ENCODE peak calls at places on chromosomes 2 and 18, in ten cellular contexts. One of them, this sample, is unnamed.

GRCh38 chr2:146209842-146210275 is 1635.0 kb upstream of the ACVR2A start:
- DNase-seq in DND-41: no peak
- DNase-seq in CD4-positive, alpha-beta T cell: no peak
- DNase-seq in lower lobe of right lung: no peak
- DNase-seq in neural progenitor cell: no peak
- DNase-seq in cardiac fibroblast: no peak
- DNase-seq in adrenal gland: no peak
- DNase-seq in WTC11: no peak
- DNase-seq in coronary artery: no peak
- DNase-seq in epithelial cell of esophagus: no peak
- DNase-seq in this sample: no peak

GRCh38 chr2:235958221-235958620 is 210.0 kb downstream of the GBX2 start:
- DNase-seq in DND-41: no peak
- DNase-seq in CD4-positive, alpha-beta T cell: no peak
- DNase-seq in lower lobe of right lung: no peak
- DNase-seq in neural progenitor cell: no peak
- DNase-seq in cardiac fibroblast: no peak
- DNase-seq in adrenal gland: no peak
- DNase-seq in WTC11: no peak
- DNase-seq in coronary artery: no peak
- DNase-seq in epithelial cell of esophagus: no peak
- DNase-seq in this sample: no peak

GRCh38 chr2:240217431-240218301 is 77.2 kb upstream of the OTOS start:
- DNase-seq in DND-41: no peak
- DNase-seq in CD4-positive, alpha-beta T cell: no peak
- DNase-seq in lower lobe of right lung: no peak
- DNase-seq in neural progenitor cell: no peak
- DNase-seq in cardiac fibroblast: no peak
- DNase-seq in adrenal gland: peak
- DNase-seq in WTC11: peak
- DNase-seq in coronary artery: peak
- DNase-seq in epithelial cell of esophagus: no peak
- DNase-seq in this sample: peak

GRCh38 chr18:37566479-37567060 is 972 bp upstream of the CELF4 start:
- DNase-seq in DND-41: no peak
- DNase-seq in CD4-positive, alpha-beta T cell: no peak
- DNase-seq in lower lobe of right lung: no peak
- DNase-seq in neural progenitor cell: peak
- DNase-seq in cardiac fibroblast: no peak
- DNase-seq in adrenal gland: no peak
- DNase-seq in WTC11: no peak
- DNase-seq in coronary artery: no peak
- DNase-seq in epithelial cell of esophagus: peak
- DNase-seq in this sample: no peak

GRCh38 chr2:215136669-215137328 is 1.6 kb downstream of the ABCA12 start:
- DNase-seq in DND-41: peak
- DNase-seq in CD4-positive, alpha-beta T cell: no peak
- DNase-seq in lower lobe of right lung: no peak
- DNase-seq in neural progenitor cell: no peak
- DNase-seq in cardiac fibroblast: peak
- DNase-seq in adrenal gland: no peak
- DNase-seq in WTC11: no peak
- DNase-seq in coronary artery: no peak
- DNase-seq in epithelial cell of esophagus: peak
- DNase-seq in this sample: no peak

GRCh38 chr2:187994464-187995331 is 297.0 kb upstream of the GULP1 start:
- DNase-seq in DND-41: no peak
- DNase-seq in CD4-positive, alpha-beta T cell: no peak
- DNase-seq in lower lobe of right lung: no peak
- DNase-seq in neural progenitor cell: no peak
- DNase-seq in cardiac fibroblast: peak
- DNase-seq in adrenal gland: peak
- DNase-seq in WTC11: no peak
- DNase-seq in coronary artery: no peak
- DNase-seq in epithelial cell of esophagus: peak
- DNase-seq in this sample: no peak

GRCh38 chr2:190578158-190579057 is 43.9 kb upstream of the NEMP2 start:
- DNase-seq in DND-41: no peak
- DNase-seq in CD4-positive, alpha-beta T cell: no peak
- DNase-seq in lower lobe of right lung: no peak
- DNase-seq in neural progenitor cell: no peak
- DNase-seq in cardiac fibroblast: peak
- DNase-seq in adrenal gland: no peak
- DNase-seq in WTC11: no peak
- DNase-seq in coronary artery: no peak
- DNase-seq in epithelial cell of esophagus: peak
- DNase-seq in this sample: peak

GRCh38 chr2:192286093-192286701 is 91.5 kb upstream of the TMEFF2 start:
- DNase-seq in DND-41: no peak
- DNase-seq in CD4-positive, alpha-beta T cell: no peak
- DNase-seq in lower lobe of right lung: no peak
- DNase-seq in neural progenitor cell: peak
- DNase-seq in cardiac fibroblast: peak
- DNase-seq in adrenal gland: no peak
- DNase-seq in WTC11: no peak
- DNase-seq in coronary artery: no peak
- DNase-seq in epithelial cell of esophagus: peak
- DNase-seq in this sample: no peak

GRCh38 chr18:28666216-28666615 is 489.3 kb upstream of the CDH2 start:
- DNase-seq in DND-41: no peak
- DNase-seq in CD4-positive, alpha-beta T cell: no peak
- DNase-seq in lower lobe of right lung: no peak
- DNase-seq in neural progenitor cell: no peak
- DNase-seq in cardiac fibroblast: peak
- DNase-seq in adrenal gland: no peak
- DNase-seq in WTC11: no peak
- DNase-seq in coronary artery: no peak
- DNase-seq in epithelial cell of esophagus: no peak
- DNase-seq in this sample: no peak

GRCh38 chr2:212109217-212109616 is 429.4 kb downstream of the ERBB4 start:
- DNase-seq in DND-41: no peak
- DNase-seq in CD4-positive, alpha-beta T cell: no peak
- DNase-seq in lower lobe of right lung: no peak
- DNase-seq in neural progenitor cell: no peak
- DNase-seq in cardiac fibroblast: no peak
- DNase-seq in adrenal gland: no peak
- DNase-seq in WTC11: no peak
- DNase-seq in coronary artery: no peak
- DNase-seq in epithelial cell of esophagus: no peak
- DNase-seq in this sample: no peak

GRCh38 chr2:8860239-8860638 is 22.8 kb upstream of the KIDINS220 start:
- DNase-seq in DND-41: no peak
- DNase-seq in CD4-positive, alpha-beta T cell: no peak
- DNase-seq in lower lobe of right lung: no peak
- DNase-seq in neural progenitor cell: no peak
- DNase-seq in cardiac fibroblast: no peak
- DNase-seq in adrenal gland: no peak
- DNase-seq in WTC11: no peak
- DNase-seq in coronary artery: no peak
- DNase-seq in epithelial cell of esophagus: peak
- DNase-seq in this sample: no peak

GRCh38 chr2:166424841-166425240 is 49.1 kb upstream of the SCN9A start:
- DNase-seq in DND-41: no peak
- DNase-seq in CD4-positive, alpha-beta T cell: no peak
- DNase-seq in lower lobe of right lung: no peak
- DNase-seq in neural progenitor cell: no peak
- DNase-seq in cardiac fibroblast: no peak
- DNase-seq in adrenal gland: no peak
- DNase-seq in WTC11: no peak
- DNase-seq in coronary artery: no peak
- DNase-seq in epithelial cell of esophagus: no peak
- DNase-seq in this sample: no peak

GRCh38 chr2:166418853-166419615 is 43.3 kb upstream of the SCN9A start:
- DNase-seq in DND-41: no peak
- DNase-seq in CD4-positive, alpha-beta T cell: no peak
- DNase-seq in lower lobe of right lung: no peak
- DNase-seq in neural progenitor cell: no peak
- DNase-seq in cardiac fibroblast: no peak
- DNase-seq in adrenal gland: no peak
- DNase-seq in WTC11: no peak
- DNase-seq in coronary artery: no peak
- DNase-seq in epithelial cell of esophagus: no peak
- DNase-seq in this sample: no peak

GRCh38 chr2:166417669-166418068 is 41.9 kb upstream of the SCN9A start:
- DNase-seq in DND-41: no peak
- DNase-seq in CD4-positive, alpha-beta T cell: no peak
- DNase-seq in lower lobe of right lung: no peak
- DNase-seq in neural progenitor cell: peak
- DNase-seq in cardiac fibroblast: peak
- DNase-seq in adrenal gland: no peak
- DNase-seq in WTC11: no peak
- DNase-seq in coronary artery: no peak
- DNase-seq in epithelial cell of esophagus: peak
- DNase-seq in this sample: no peak

DNA sequence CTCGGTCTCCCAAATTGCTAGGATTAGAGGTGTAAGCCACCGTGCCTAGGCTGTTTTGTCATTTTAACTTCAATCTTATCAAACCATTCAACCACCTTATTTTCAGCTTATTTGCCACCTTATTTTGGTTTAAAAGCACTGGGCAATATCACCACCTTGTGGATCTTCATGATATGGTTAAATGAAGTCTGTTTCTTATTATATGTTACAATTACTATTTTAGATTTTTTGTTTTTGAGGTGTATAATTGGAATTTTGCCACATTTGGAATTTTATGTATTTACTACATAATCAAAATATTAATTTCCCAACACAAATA is 43.8 kb upstream of the SCN9A start:
- DNase-seq in DND-41: no peak
- DNase-seq in CD4-positive, alpha-beta T cell: no peak
- DNase-seq in lower lobe of right lung: no peak
- DNase-seq in neural progenitor cell: peak
- DNase-seq in cardiac fibroblast: peak
- DNase-seq in adrenal gland: no peak
- DNase-seq in WTC11: no peak
- DNase-seq in coronary artery: no peak
- DNase-seq in epithelial cell of esophagus: peak
- DNase-seq in this sample: no peak
- TF ChIP-seq CTCF in DND-41: peak
- TF ChIP-seq CTCF in CD4-positive, alpha-beta T cell: no peak
- TF ChIP-seq CTCF in lower lobe of right lung: peak
- TF ChIP-seq CTCF in neural progenitor cell: peak
- TF ChIP-seq CTCF in cardiac fibroblast: peak
- TF ChIP-seq CTCF in adrenal gland: peak
- TF ChIP-seq CTCF in WTC11: no peak
- TF ChIP-seq CTCF in coronary artery: no peak
- TF ChIP-seq CTCF in epithelial cell of esophagus: peak
- TF ChIP-seq CTCF in this sample: no peak

DNA sequence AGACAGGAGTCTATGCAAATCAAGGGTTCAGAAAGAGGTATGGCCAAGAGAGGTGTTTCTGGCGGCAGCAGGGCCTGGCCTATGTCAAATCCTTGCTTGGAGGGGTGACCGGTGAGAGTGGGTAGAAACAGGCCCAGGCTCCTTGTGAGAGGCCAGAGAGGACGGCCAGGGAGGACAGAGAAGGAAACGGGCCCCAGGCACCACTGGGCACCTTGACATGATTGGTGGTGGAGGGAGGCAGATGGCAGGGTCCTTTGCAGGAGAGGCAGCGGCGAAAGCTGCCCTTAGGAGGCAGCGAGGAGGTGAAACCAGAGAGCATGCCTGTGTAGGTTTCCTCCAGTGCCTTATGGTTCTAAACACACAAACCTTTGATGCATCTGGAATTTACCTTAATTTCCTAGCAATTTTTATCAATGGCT is 6.2 kb downstream of the RAMP1 start:
- DNase-seq in DND-41: no peak
- DNase-seq in CD4-positive, alpha-beta T cell: no peak
- DNase-seq in lower lobe of right lung: no peak
- DNase-seq in neural progenitor cell: peak
- DNase-seq in cardiac fibroblast: no peak
- DNase-seq in adrenal gland: no peak
- DNase-seq in WTC11: no peak
- DNase-seq in coronary artery: no peak
- DNase-seq in epithelial cell of esophagus: no peak
- DNase-seq in this sample: no peak
- TF ChIP-seq CTCF in DND-41: no peak
- TF ChIP-seq CTCF in CD4-positive, alpha-beta T cell: no peak
- TF ChIP-seq CTCF in lower lobe of right lung: no peak
- TF ChIP-seq CTCF in neural progenitor cell: no peak
- TF ChIP-seq CTCF in cardiac fibroblast: peak
- TF ChIP-seq CTCF in adrenal gland: no peak
- TF ChIP-seq CTCF in WTC11: no peak
- TF ChIP-seq CTCF in coronary artery: no peak
- TF ChIP-seq CTCF in epithelial cell of esophagus: no peak
- TF ChIP-seq CTCF in this sample: no peak

DNA sequence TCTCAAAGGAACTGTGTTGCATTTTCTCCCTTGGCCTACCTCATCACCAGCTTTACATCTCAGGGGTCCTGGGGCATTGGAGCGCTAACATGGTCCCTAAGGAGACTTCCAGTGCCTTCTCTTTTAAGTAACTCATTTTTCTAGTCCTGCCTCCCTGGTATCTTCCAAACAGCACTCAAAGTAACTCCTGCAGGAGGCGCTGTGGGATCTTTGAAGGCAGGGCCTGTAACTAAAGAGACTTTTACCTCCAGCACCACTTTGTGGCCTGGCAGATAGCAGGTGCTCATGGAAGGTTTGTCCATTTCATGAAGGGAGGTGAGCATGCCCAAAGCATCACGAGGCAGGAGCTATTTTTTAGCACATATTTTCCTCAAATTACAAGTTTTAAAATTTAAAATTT is 411.0 kb upstream of the GYPC start:
- DNase-seq in DND-41: peak
- DNase-seq in CD4-positive, alpha-beta T cell: no peak
- DNase-seq in lower lobe of right lung: peak
- DNase-seq in neural progenitor cell: peak
- DNase-seq in cardiac fibroblast: peak
- DNase-seq in adrenal gland: peak
- DNase-seq in WTC11: peak
- DNase-seq in coronary artery: no peak
- DNase-seq in epithelial cell of esophagus: no peak
- DNase-seq in this sample: no peak
- TF ChIP-seq CTCF in DND-41: peak
- TF ChIP-seq CTCF in CD4-positive, alpha-beta T cell: no peak
- TF ChIP-seq CTCF in lower lobe of right lung: peak
- TF ChIP-seq CTCF in neural progenitor cell: peak
- TF ChIP-seq CTCF in cardiac fibroblast: no peak
- TF ChIP-seq CTCF in adrenal gland: no peak
- TF ChIP-seq CTCF in WTC11: peak
- TF ChIP-seq CTCF in coronary artery: no peak
- TF ChIP-seq CTCF in epithelial cell of esophagus: peak
- TF ChIP-seq CTCF in this sample: no peak

DNA sequence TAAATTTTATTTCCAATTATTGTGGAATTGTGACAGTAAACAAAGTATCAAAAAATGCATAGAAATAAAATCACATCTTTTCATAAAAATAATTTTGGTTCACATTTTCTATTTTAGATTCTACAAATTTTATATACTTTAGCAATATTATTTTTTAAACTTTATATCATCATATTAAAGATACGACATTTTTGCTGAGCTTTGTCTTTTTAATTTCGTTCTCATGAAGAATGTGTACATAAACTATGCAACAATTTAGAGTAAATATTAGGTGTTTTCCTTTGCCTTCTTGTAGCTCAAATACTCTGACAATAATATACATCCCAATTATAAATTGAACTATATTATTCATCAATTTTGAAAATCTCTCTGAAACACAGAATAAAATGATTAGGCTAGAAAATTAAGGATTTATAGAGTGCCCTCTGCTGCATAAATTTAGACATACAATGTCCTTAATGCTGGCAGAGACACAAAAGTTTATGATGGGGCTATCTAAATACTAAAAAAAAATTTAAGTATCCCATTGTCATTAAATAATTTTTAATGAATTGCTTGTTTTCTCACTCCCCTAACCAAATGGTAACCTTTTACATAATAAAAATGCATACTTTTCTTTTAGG is 45.7 kb downstream of the CCDC102B start:
- DNase-seq in DND-41: no peak
- DNase-seq in CD4-positive, alpha-beta T cell: no peak
- DNase-seq in lower lobe of right lung: no peak
- DNase-seq in neural progenitor cell: no peak
- DNase-seq in cardiac fibroblast: peak
- DNase-seq in adrenal gland: no peak
- DNase-seq in WTC11: no peak
- DNase-seq in coronary artery: no peak
- DNase-seq in epithelial cell of esophagus: no peak
- DNase-seq in this sample: no peak
- TF ChIP-seq CTCF in DND-41: peak
- TF ChIP-seq CTCF in CD4-positive, alpha-beta T cell: no peak
- TF ChIP-seq CTCF in lower lobe of right lung: no peak
- TF ChIP-seq CTCF in neural progenitor cell: peak
- TF ChIP-seq CTCF in cardiac fibroblast: peak
- TF ChIP-seq CTCF in adrenal gland: no peak
- TF ChIP-seq CTCF in WTC11: no peak
- TF ChIP-seq CTCF in coronary artery: no peak
- TF ChIP-seq CTCF in epithelial cell of esophagus: no peak
- TF ChIP-seq CTCF in this sample: peak

This sample was measured in Calu3.